ENCODE peak calls at places on chromosomes 2 and 18, in eight cellular contexts. P, G, M, N, A, W, X and Q are unnamed samples.
A peak's percentile ranks its signal among the peaks of the same experiment; 100 is the strongest.

GRCh38 chr18:677951-678363 is 20.5 kb downstream of the TYMS start:
- DNase-seq in X (no peak), N (peak; percentile 21), G (no peak), P (no peak), A (no peak), W (no peak), M (no peak), Q (no peak)

GRCh38 chr2:131050896-131051295 is 42.4 kb downstream of the FAM168B start:
- DNase-seq in M (no peak), A (no peak), W (no peak), P (no peak), G (peak; percentile 43), N (peak; percentile 33), X (peak; percentile 33), Q (peak; percentile 66)

GRCh38 chr2:201909961-201910361 is 103.6 kb downstream of the CDK15 start:
- DNase-seq in A (peak; percentile 51), M (no peak), P (no peak), N (no peak), W (no peak), X (no peak), G (no peak), Q (no peak)

GRCh38 chr18:33034212-33034611 is 261.4 kb upstream of the KLHL14 start:
- DNase-seq in G (no peak), P (no peak), W (no peak), N (no peak), A (no peak), M (no peak), X (no peak), Q (no peak)

GRCh38 chr2:170733821-170734600 is 18.9 kb downstream of the SP5 start:
- DNase-seq in P (no peak), N (no peak), G (no peak), A (no peak), M (no peak), X (no peak), W (no peak), Q (no peak)

GRCh38 chr2:22855761-22856184 is 529.2 kb upstream of the KLHL29 start:
- DNase-seq in A (no peak), P (no peak), G (peak; percentile 24), X (peak; percentile 37), M (peak; percentile 63), W (no peak), N (no peak), Q (no peak)

GRCh38 chr18:70047931-70048603 is 100.4 kb upstream of the CD226 start:
- DNase-seq in N (no peak), M (no peak), W (no peak), X (no peak), P (no peak), A (no peak), G (no peak), Q (no peak)

GRCh38 chr2:202269585-202269984 is 4.0 kb downstream of the NOP58 start:
- DNase-seq in P (no peak), W (peak; percentile 31), X (no peak), N (no peak), A (no peak), G (no peak), M (no peak), Q (no peak)

GRCh38 chr18:42742976-42743755 is 372.3 kb downstream of the RIT2 start:
- DNase-seq in X (no peak), W (no peak), P (no peak), N (no peak), A (no peak), G (no peak), M (no peak), Q (no peak)

GRCh38 chr2:99180755-99181647 is at the start of the genes MITD1 and MRPL30:
- DNase-seq in X (peak; percentile 95), P (peak; percentile 96), M (peak; percentile 92), W (peak; percentile 91), N (peak; percentile 94), A (peak; percentile 93), G (peak; percentile 97), Q (peak; percentile 96)

GRCh38 chr18:63099848-63100625 is 219.5 kb downstream of the BCL2 start:
- DNase-seq in N (no peak), P (no peak), G (no peak), A (no peak), W (no peak), X (no peak), M (peak; percentile 79), Q (no peak)

GRCh38 chr18:62982600-62983251 is 267.4 kb downstream of the PHLPP1 start:
- DNase-seq in G (peak; percentile 82), X (peak; percentile 57), P (no peak), M (no peak), N (peak; percentile 77), A (peak; percentile 68), W (peak; percentile 45), Q (no peak)